ENCODE peak calls at places on chromosomes 1 and 21, in four cellular contexts. One of them, this sample, is unnamed.

GRCh38 chr1:9639190-9639589 is 12.3 kb upstream of the PIK3CD start:
- DNase-seq in K562: no peak
- DNase-seq in GM12878: no peak
- DNase-seq in HepG2: no peak
- DNase-seq in this sample: no peak

GRCh38 chr1:183734600-183735036 is 70.3 kb upstream of the RGL1 start:
- DNase-seq in HepG2: no peak
- DNase-seq in GM12878: no peak
- DNase-seq in K562: no peak
- DNase-seq in this sample: no peak

GRCh38 chr1:206496131-206496793 is 11.1 kb upstream of the RASSF5 start:
- DNase-seq in HepG2: no peak
- DNase-seq in GM12878: no peak
- DNase-seq in K562: no peak
- DNase-seq in this sample: no peak

GRCh38 chr1:14083277-14083676 is 383.3 kb downstream of the PRDM2 start:
- DNase-seq in K562: no peak
- DNase-seq in HepG2: no peak
- DNase-seq in GM12878: no peak
- DNase-seq in this sample: no peak

GRCh38 chr1:35539073-35539823 is 18.0 kb downstream of the KIAA0319L start:
- DNase-seq in HepG2: no peak
- DNase-seq in GM12878: peak; percentile 75
- DNase-seq in K562: no peak
- DNase-seq in this sample: no peak

GRCh38 chr1:2557146-2558029 is 1.2 kb downstream of the TNFRSF14 start:
- DNase-seq in HepG2: no peak
- DNase-seq in K562: no peak
- DNase-seq in GM12878: no peak
- DNase-seq in this sample: peak; percentile 31

GRCh38 chr1:111707906-111708305 is 31.3 kb downstream of the INKA2 start:
- DNase-seq in HepG2: no peak
- DNase-seq in K562: no peak
- DNase-seq in GM12878: no peak
- DNase-seq in this sample: no peak

GRCh38 chr1:181807251-181807650 is 254.3 kb downstream of the ZNF648 start:
- DNase-seq in HepG2: no peak
- DNase-seq in GM12878: no peak
- DNase-seq in K562: no peak
- DNase-seq in this sample: no peak

GRCh38 chr1:146036990-146037646 is 15.6 kb upstream of the HJV start:
- DNase-seq in GM12878: peak; percentile 87
- DNase-seq in K562: peak; percentile 39
- DNase-seq in HepG2: peak; percentile 90
- DNase-seq in this sample: no peak

GRCh38 chr1:229011022-229011421 is 259.9 kb upstream of the RAB4A start:
- DNase-seq in GM12878: no peak
- DNase-seq in HepG2: no peak
- DNase-seq in K562: no peak
- DNase-seq in this sample: no peak

GRCh38 chr1:197922070-197922390 is 4.9 kb downstream of the LHX9 start:
- DNase-seq in K562: no peak
- DNase-seq in GM12878: no peak
- DNase-seq in HepG2: no peak
- DNase-seq in this sample: peak; percentile 8

DNA sequence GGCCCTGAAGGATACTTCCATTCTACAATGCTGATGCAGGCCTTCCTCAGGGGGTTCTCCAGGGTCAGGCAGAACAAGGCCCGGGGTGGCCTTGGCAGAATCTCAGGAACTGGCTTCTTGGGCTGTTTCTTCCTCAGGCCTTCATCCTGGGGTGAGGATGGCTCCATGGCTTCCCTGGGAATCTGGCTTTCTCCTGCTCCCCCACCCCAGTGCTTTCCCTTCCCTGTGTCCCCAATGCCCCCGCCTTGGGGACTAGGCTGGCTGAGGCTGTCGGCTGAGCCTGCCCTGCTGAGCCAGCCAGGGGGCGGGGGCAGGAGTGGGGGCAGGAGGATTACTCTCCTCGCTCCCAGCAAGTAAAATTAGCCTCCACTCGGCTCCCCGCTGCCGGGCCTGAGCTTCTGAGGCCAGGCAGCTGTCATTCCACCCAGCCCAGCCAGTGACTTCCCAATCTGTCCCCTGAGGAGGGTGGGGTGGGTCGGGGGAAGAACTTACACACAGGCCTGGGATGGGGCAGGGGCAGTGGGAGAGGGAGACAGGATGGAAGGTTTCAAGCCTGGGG is at the start of gene CACNA1S:
- DNase-seq in HepG2: no peak
- DNase-seq in K562: no peak
- DNase-seq in GM12878: no peak
- DNase-seq in this sample: no peak
- H3K4me1 ChIP-seq in HepG2: no peaks in the 10 kb centered on the region
- H3K4me1 ChIP-seq in K562: no peaks in the 10 kb centered on the region
- H3K4me1 ChIP-seq in GM12878: no peaks in the 10 kb centered on the region
- H3K4me1 ChIP-seq in this sample: peaks cover 7% of the 10 kb centered on the region

GRCh38 chr1:20481643-20482498 is 4.1 kb downstream of the CAMK2N1 start:
- DNase-seq in HepG2: peak; percentile 68
- DNase-seq in K562: no peak
- DNase-seq in GM12878: no peak
- DNase-seq in this sample: no peak

GRCh38 chr1:20485527-20486456 is at the start of gene CAMK2N1:
- DNase-seq in K562: peak; percentile 88
- DNase-seq in GM12878: no peak
- DNase-seq in HepG2: peak; percentile 55
- DNase-seq in this sample: peak; percentile 89

GRCh38 chr1:20484526-20485462 is 1.2 kb downstream of the CAMK2N1 start:
- DNase-seq in HepG2: no peak
- DNase-seq in K562: no peak
- DNase-seq in GM12878: no peak
- DNase-seq in this sample: peak; percentile 72

GRCh38 chr1:20483098-20483832 is 2.7 kb downstream of the CAMK2N1 start:
- DNase-seq in HepG2: peak; percentile 39
- DNase-seq in K562: no peak
- DNase-seq in GM12878: no peak
- DNase-seq in this sample: no peak

DNA sequence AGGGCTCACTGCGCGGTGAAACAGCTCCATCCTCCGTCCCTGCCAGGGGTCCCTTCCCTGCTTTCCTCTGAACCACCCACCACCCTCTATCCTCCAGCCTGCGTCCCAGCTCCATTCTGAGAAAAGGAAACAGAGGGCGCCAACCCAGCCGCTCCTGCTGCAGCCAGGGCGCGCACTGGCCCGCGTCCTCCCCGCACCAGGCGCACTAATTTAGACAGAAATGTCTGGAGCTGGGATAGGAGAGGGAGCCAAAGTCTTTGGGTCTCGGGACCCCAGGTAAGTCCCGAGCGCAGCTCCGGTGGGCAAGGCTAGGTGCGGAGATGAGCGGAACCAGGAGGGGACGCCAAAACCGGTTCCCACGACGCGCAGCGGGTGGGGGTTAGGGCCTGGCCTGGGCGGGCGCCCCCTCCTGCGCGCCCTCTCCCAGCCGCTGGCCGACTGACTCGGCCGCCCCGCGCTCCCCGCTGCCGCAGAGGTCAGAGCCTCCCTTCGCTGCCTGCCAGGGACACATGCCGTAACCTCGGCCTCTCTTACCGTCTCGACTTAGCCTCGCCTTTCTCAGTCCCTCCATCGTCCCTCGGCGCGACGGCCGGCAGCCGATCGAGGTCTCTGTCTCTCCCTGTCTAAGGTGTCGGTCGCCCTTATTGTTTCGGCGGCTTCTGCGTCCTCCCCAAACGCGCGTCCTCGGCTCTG is 2.0 kb downstream of the CAMK2N1 start:
- DNase-seq in GM12878: no peak
- DNase-seq in HepG2: no peak
- DNase-seq in K562: no peak
- DNase-seq in this sample: peak; percentile 83
- TF ChIP-seq FOXM1 in GM12878: no peak
- TF ChIP-seq FOXM1 in HepG2: no peak
- TF ChIP-seq FOXM1 in K562: no peak
- TF ChIP-seq FOXM1 in this sample: no peak

GRCh38 chr21:42222386-42222785 is 3.4 kb downstream of the ABCG1 start:
- DNase-seq in HepG2: no peak
- DNase-seq in K562: no peak
- DNase-seq in GM12878: no peak
- DNase-seq in this sample: no peak

GRCh38 chr21:42219606-42220137 is 732 bp downstream of the ABCG1 start:
- DNase-seq in K562: no peak
- DNase-seq in GM12878: no peak
- DNase-seq in HepG2: no peak
- DNase-seq in this sample: peak; percentile 76

GRCh38 chr21:42220138-42220701 is 1.3 kb downstream of the ABCG1 start:
- DNase-seq in K562: no peak
- DNase-seq in GM12878: no peak
- DNase-seq in HepG2: peak; percentile 39
- DNase-seq in this sample: peak; percentile 79

GRCh38 chr21:42222821-42223390 is 4.0 kb downstream of the ABCG1 start:
- DNase-seq in HepG2: no peak
- DNase-seq in K562: no peak
- DNase-seq in GM12878: no peak
- DNase-seq in this sample: no peak

DNA sequence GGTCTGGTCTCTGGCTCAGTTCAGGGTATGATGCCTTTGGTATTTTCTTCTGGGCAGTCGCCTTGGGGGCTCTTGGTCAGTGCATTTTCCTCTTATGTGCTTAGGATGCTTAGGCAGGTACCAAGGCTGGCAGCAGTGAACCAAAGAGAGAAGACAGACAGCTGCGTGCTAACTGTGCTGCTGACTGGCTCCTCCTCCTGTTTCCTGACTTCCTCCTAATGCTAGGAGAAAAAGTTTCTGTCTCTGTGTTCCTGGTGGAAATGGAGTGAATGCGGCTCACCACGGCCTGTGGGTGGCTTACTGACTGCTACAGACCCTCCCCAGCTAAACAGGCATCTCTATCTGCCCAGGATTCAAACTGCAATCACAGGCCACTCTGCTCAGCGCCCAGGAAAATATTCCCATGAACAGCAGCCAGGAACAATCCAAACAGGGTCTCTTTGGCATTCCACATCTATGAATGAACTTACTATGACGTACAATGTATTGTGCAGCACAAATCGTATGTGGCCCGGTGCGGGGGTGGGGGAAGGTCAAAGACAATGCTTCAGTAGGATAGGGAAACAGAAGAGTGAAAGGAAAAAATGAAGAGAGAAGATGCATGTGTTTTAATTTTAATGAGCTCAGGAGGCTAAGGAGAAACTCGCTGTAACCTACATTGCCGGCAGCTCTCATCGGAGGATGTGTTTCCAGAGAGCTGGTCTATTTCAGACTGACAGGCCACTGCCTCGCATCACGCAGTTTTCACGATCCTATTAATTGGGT is 2.8 kb downstream of the ABCG1 start:
- DNase-seq in K562: no peak
- DNase-seq in HepG2: no peak
- DNase-seq in GM12878: no peak
- DNase-seq in this sample: no peak
- H3K4me1 ChIP-seq in K562: no peaks in the 10 kb centered on the region
- H3K4me1 ChIP-seq in HepG2: peaks cover 11% of the 10 kb centered on the region
- H3K4me1 ChIP-seq in GM12878: peaks cover 9% of the 10 kb centered on the region
- H3K4me1 ChIP-seq in this sample: peaks cover 34% of the 10 kb centered on the region

GRCh38 chr1:66206563-66207154 is 327.3 kb upstream of the SGIP1 start:
- DNase-seq in HepG2: no peak
- DNase-seq in K562: no peak
- DNase-seq in GM12878: no peak
- DNase-seq in this sample: no peak
- TF ChIP-seq FOXM1 in HepG2: no peak
- TF ChIP-seq FOXM1 in K562: no peak
- TF ChIP-seq FOXM1 in GM12878: no peak
- TF ChIP-seq FOXM1 in this sample: no peak

GRCh38 chr1:240806201-240806745 is 194.3 kb upstream of the GREM2 start:
- DNase-seq in K562: no peak
- DNase-seq in HepG2: no peak
- DNase-seq in GM12878: no peak
- DNase-seq in this sample: no peak
- H3K4me1 ChIP-seq in K562: no peaks in the 10 kb centered on the region
- H3K4me1 ChIP-seq in HepG2: no peaks in the 10 kb centered on the region
- H3K4me1 ChIP-seq in GM12878: no peaks in the 10 kb centered on the region
- H3K4me1 ChIP-seq in this sample: peaks cover 20% of the 10 kb centered on the region

GRCh38 chr1:205291577-205291976 is 30.0 kb downstream of the NUAK2 start:
- DNase-seq in GM12878: no peak
- DNase-seq in HepG2: no peak
- DNase-seq in K562: no peak
- DNase-seq in this sample: no peak
- TF ChIP-seq FOXM1 in GM12878: no peak
- TF ChIP-seq FOXM1 in HepG2: no peak
- TF ChIP-seq FOXM1 in K562: no peak
- TF ChIP-seq FOXM1 in this sample: no peak

DNA sequence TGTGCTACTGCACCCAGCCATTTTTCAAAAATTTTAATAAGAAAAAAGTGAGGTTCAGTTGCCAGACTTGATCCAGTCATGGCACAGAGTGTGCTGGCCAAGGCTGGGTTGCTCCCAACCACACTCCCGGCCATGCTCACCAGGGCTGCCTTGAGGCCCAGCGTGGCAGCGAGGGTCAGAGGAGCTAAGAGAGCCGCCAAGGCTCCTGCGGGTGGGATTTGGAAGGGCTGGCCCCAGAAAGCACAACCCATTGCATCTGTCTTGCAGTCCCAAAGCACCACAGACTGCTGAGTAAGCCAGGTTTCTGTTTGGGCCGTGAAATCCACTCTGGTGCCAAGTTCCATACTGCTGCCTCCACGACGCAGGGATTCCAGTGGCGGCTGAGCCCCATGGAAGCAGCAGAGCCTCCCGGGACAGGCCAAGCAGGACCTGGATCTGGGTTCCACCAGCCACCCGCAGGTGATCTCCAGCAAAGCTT is 22.6 kb downstream of the ZBTB17 start:
- DNase-seq in HepG2: no peak
- DNase-seq in K562: no peak
- DNase-seq in GM12878: no peak
- DNase-seq in this sample: no peak
- H3K4me1 ChIP-seq in HepG2: peaks cover 11% of the 10 kb centered on the region
- H3K4me1 ChIP-seq in K562: peaks cover 66% of the 10 kb centered on the region
- H3K4me1 ChIP-seq in GM12878: peaks cover 31% of the 10 kb centered on the region
- H3K4me1 ChIP-seq in this sample: peaks cover 87% of the 10 kb centered on the region